ENCODE peak calls at places on chromosomes 11 and 22, in seven cellular contexts. E is activated T-helper 1 cell treated with Interleukin-2 at 50 U/mL for 16 hours; G is Jurkat, Clone E6-1; Y is pancreas; L is endothelial cell; F is activated naive CD4-positive, alpha-beta T cell; R is GM10248. D is an unnamed sample.

GRCh38 chr11:68593441-68593840 is 90.9 kb upstream of the GAL start:
- DNase-seq in E (no peak), G (no peak), Y (no peak), L (no peak), F (no peak), R (no peak), D (no peak)

GRCh38 chr11:83448686-83449085 is 162.5 kb upstream of the CCDC90B start:
- DNase-seq in E (no peak), G (no peak), Y (no peak), L (no peak), F (no peak), R (no peak), D (no peak)

GRCh38 chr22:42951093-42951710 is 63.7 kb downstream of the PACSIN2 start:
- DNase-seq in E (no peak), G (no peak), Y (no peak), L (no peak), F (no peak), R (no peak), D (no peak)

GRCh38 chr22:48937032-48937639 is 890.5 kb downstream of the BRD1 start:
- DNase-seq in E (no peak), G (no peak), Y (no peak), L (no peak), F (no peak), R (no peak), D (no peak)

GRCh38 chr11:133619973-133620372 is 87.7 kb upstream of the OPCML start:
- DNase-seq in E (no peak), G (peak), Y (no peak), L (no peak), F (no peak), R (no peak), D (no peak)

GRCh38 chr11:132099692-132100091 is 729.3 kb downstream of the NTM start:
- DNase-seq in E (no peak), G (peak), Y (no peak), L (peak), F (no peak), R (peak), D (no peak)

GRCh38 chr11:32833921-32834320 is 4.2 kb downstream of the PRRG4 start:
- DNase-seq in E (no peak), G (no peak), Y (no peak), L (no peak), F (no peak), R (no peak), D (no peak)

GRCh38 chr22:46833228-46833627 is 70.8 kb downstream of the TBC1D22A start:
- DNase-seq in E (no peak), G (peak), Y (no peak), L (peak), F (no peak), R (no peak), D (no peak)

GRCh38 chr11:61598886-61599868 is 18.3 kb upstream of the SYT7 start:
- DNase-seq in E (no peak), G (no peak), Y (no peak), L (no peak), F (no peak), R (no peak), D (peak)

D was measured in hepatic stellate cell.